ENCODE peak calls at places on chromosome X, in five cellular contexts. One of them, this sample, is unnamed.

GRCh38 chrX:31099536-31100090 is 27.8 kb upstream of the FTHL17 start:
- DNase-seq in gastrocnemius medialis: no peak
- DNase-seq in CD4-positive, alpha-beta T cell: no peak
- DNase-seq in endodermal cell: no peak
- DNase-seq in tibial nerve: no peak
- DNase-seq in this sample: no peak

GRCh38 chrX:85109235-85109634 is 105.6 kb downstream of the APOOL start:
- DNase-seq in gastrocnemius medialis: no peak
- DNase-seq in CD4-positive, alpha-beta T cell: no peak
- DNase-seq in endodermal cell: peak; percentile 83
- DNase-seq in tibial nerve: no peak
- DNase-seq in this sample: no peak

GRCh38 chrX:1380672-1381233 is 11.2 kb downstream of the SLC25A6 start:
- DNase-seq in gastrocnemius medialis: no peak
- DNase-seq in CD4-positive, alpha-beta T cell: no peak
- DNase-seq in endodermal cell: peak; percentile 78
- DNase-seq in tibial nerve: no peak
- DNase-seq in this sample: peak; percentile 61

GRCh38 chrX:69229436-69229835 is 64.2 kb upstream of the PJA1 start:
- DNase-seq in gastrocnemius medialis: no peak
- DNase-seq in CD4-positive, alpha-beta T cell: no peak
- DNase-seq in endodermal cell: no peak
- DNase-seq in tibial nerve: no peak
- DNase-seq in this sample: no peak

GRCh38 chrX:21738145-21738949 is 19.6 kb downstream of the SMPX start:
- DNase-seq in gastrocnemius medialis: peak; percentile 62
- DNase-seq in CD4-positive, alpha-beta T cell: no peak
- DNase-seq in endodermal cell: peak; percentile 89
- DNase-seq in tibial nerve: no peak
- DNase-seq in this sample: no peak

GRCh38 chrX:2696698-2697215 is 5.7 kb downstream of the CD99 start:
- DNase-seq in gastrocnemius medialis: no peak
- DNase-seq in CD4-positive, alpha-beta T cell: peak; percentile 30
- DNase-seq in endodermal cell: no peak
- DNase-seq in tibial nerve: no peak
- DNase-seq in this sample: no peak

GRCh38 chrX:45851434-45851991 is 650.8 kb upstream of the DIPK2B start:
- DNase-seq in gastrocnemius medialis: no peak
- DNase-seq in CD4-positive, alpha-beta T cell: peak; percentile 10
- DNase-seq in endodermal cell: peak; percentile 82
- DNase-seq in tibial nerve: no peak
- DNase-seq in this sample: no peak

GRCh38 chrX:32929040-32929439 is 282.3 kb downstream of the DMD start:
- DNase-seq in gastrocnemius medialis: no peak
- DNase-seq in CD4-positive, alpha-beta T cell: no peak
- DNase-seq in endodermal cell: no peak
- DNase-seq in tibial nerve: no peak
- DNase-seq in this sample: no peak

GRCh38 chrX:136588060-136588459 is 56.0 kb downstream of the VGLL1 start:
- DNase-seq in gastrocnemius medialis: no peak
- DNase-seq in CD4-positive, alpha-beta T cell: no peak
- DNase-seq in endodermal cell: no peak
- DNase-seq in tibial nerve: no peak
- DNase-seq in this sample: no peak

GRCh38 chrX:116490091-116490490 is 27.3 kb upstream of the CT83 start:
- DNase-seq in gastrocnemius medialis: no peak
- DNase-seq in CD4-positive, alpha-beta T cell: no peak
- DNase-seq in endodermal cell: no peak
- DNase-seq in tibial nerve: no peak
- DNase-seq in this sample: no peak

GRCh38 chrX:48904626-48905025 is 6.8 kb downstream of the SLC35A2 start:
- DNase-seq in gastrocnemius medialis: no peak
- DNase-seq in CD4-positive, alpha-beta T cell: no peak
- DNase-seq in endodermal cell: no peak
- DNase-seq in tibial nerve: no peak
- DNase-seq in this sample: no peak

GRCh38 chrX:49300703-49301102 is 2.7 kb upstream of the GAGE10 start:
- DNase-seq in gastrocnemius medialis: no peak
- DNase-seq in CD4-positive, alpha-beta T cell: no peak
- DNase-seq in endodermal cell: no peak
- DNase-seq in tibial nerve: no peak
- DNase-seq in this sample: no peak

GRCh38 chrX:151000901-151001301 is 17.8 kb downstream of the HMGB3 start:
- DNase-seq in gastrocnemius medialis: no peak
- DNase-seq in CD4-positive, alpha-beta T cell: no peak
- DNase-seq in endodermal cell: no peak
- DNase-seq in tibial nerve: no peak
- DNase-seq in this sample: no peak

GRCh38 chrX:15947648-15948317 is 93.2 kb upstream of the AP1S2 start:
- DNase-seq in gastrocnemius medialis: no peak
- DNase-seq in CD4-positive, alpha-beta T cell: no peak
- DNase-seq in endodermal cell: peak; percentile 91
- DNase-seq in tibial nerve: no peak
- DNase-seq in this sample: no peak

GRCh38 chrX:148035371-148035770 is 54.2 kb downstream of the FMR1NB start:
- DNase-seq in gastrocnemius medialis: no peak
- DNase-seq in CD4-positive, alpha-beta T cell: no peak
- DNase-seq in endodermal cell: no peak
- DNase-seq in tibial nerve: no peak
- DNase-seq in this sample: no peak

GRCh38 chrX:150478496-150479492 is 89.6 kb upstream of the MTM1 start:
- DNase-seq in gastrocnemius medialis: no peak
- DNase-seq in CD4-positive, alpha-beta T cell: no peak
- DNase-seq in endodermal cell: no peak
- DNase-seq in tibial nerve: no peak
- DNase-seq in this sample: no peak

GRCh38 chrX:7711167-7711566 is 131.8 kb upstream of the VCX start:
- DNase-seq in gastrocnemius medialis: no peak
- DNase-seq in CD4-positive, alpha-beta T cell: no peak
- DNase-seq in endodermal cell: no peak
- DNase-seq in tibial nerve: no peak
- DNase-seq in this sample: no peak

GRCh38 chrX:21167028-21167427 is 207.2 kb upstream of the CNKSR2 start:
- DNase-seq in gastrocnemius medialis: no peak
- DNase-seq in CD4-positive, alpha-beta T cell: no peak
- DNase-seq in endodermal cell: no peak
- DNase-seq in tibial nerve: no peak
- DNase-seq in this sample: no peak

GRCh38 chrX:8453619-8454018 is 11.0 kb upstream of the VCX3B start:
- DNase-seq in gastrocnemius medialis: no peak
- DNase-seq in CD4-positive, alpha-beta T cell: no peak
- DNase-seq in endodermal cell: no peak
- DNase-seq in tibial nerve: no peak
- DNase-seq in this sample: no peak

GRCh38 chrX:48883729-48884128 is 13.8 kb downstream of the TIMM17B start:
- DNase-seq in gastrocnemius medialis: no peak
- DNase-seq in CD4-positive, alpha-beta T cell: no peak
- DNase-seq in endodermal cell: no peak
- DNase-seq in tibial nerve: no peak
- DNase-seq in this sample: no peak

GRCh38 chrX:68018248-68019203 is 414.8 kb downstream of the OPHN1 start:
- DNase-seq in gastrocnemius medialis: no peak
- DNase-seq in CD4-positive, alpha-beta T cell: no peak
- DNase-seq in endodermal cell: peak; percentile 86
- DNase-seq in tibial nerve: no peak
- DNase-seq in this sample: no peak

DNA sequence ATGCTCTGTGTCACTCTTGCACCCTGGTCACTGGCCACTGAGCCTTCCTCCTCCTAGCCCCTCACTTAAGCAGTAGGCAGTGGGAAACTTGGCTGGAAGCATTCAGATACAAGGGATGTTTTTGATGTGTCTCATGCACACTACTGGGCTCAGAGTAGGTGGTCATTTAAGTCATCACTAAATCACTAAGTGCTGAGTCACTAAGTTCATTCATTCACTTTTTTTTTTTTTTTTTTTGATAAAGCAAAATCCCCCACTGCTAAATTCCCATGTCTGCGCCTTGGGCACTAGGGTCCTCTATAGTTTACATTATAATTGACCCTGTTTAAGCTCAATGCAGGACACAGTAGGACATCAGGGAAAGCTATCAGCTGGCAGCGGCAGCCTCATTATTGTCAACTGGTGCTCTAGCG is 182.4 kb upstream of the MBNL3 start:
- DNase-seq in gastrocnemius medialis: no peak
- DNase-seq in CD4-positive, alpha-beta T cell: no peak
- DNase-seq in endodermal cell: peak; percentile 63
- DNase-seq in tibial nerve: no peak
- DNase-seq in this sample: no peak
- H3K27me3 ChIP-seq in gastrocnemius medialis: no peaks in the 10 kb centered on the region
- H3K27me3 ChIP-seq in CD4-positive, alpha-beta T cell: peaks cover 10% of the 10 kb centered on the region
- H3K27me3 ChIP-seq in endodermal cell: peaks cover 20% of the 10 kb centered on the region
- H3K27me3 ChIP-seq in tibial nerve: no peaks in the 10 kb centered on the region
- H3K27me3 ChIP-seq in this sample: no peaks in the 10 kb centered on the region

GRCh38 chrX:133881893-133882292 is 103.5 kb downstream of the GPC3 start:
- DNase-seq in gastrocnemius medialis: no peak
- DNase-seq in CD4-positive, alpha-beta T cell: no peak
- DNase-seq in endodermal cell: peak; percentile 53
- DNase-seq in tibial nerve: no peak
- DNase-seq in this sample: no peak

GRCh38 chrX:133884430-133885394 is 100.7 kb downstream of the GPC3 start:
- DNase-seq in gastrocnemius medialis: no peak
- DNase-seq in CD4-positive, alpha-beta T cell: no peak
- DNase-seq in endodermal cell: no peak
- DNase-seq in tibial nerve: no peak
- DNase-seq in this sample: no peak

GRCh38 chrX:133881011-133881410 is 104.4 kb downstream of the GPC3 start:
- DNase-seq in gastrocnemius medialis: no peak
- DNase-seq in CD4-positive, alpha-beta T cell: no peak
- DNase-seq in endodermal cell: no peak
- DNase-seq in tibial nerve: no peak
- DNase-seq in this sample: no peak

DNA sequence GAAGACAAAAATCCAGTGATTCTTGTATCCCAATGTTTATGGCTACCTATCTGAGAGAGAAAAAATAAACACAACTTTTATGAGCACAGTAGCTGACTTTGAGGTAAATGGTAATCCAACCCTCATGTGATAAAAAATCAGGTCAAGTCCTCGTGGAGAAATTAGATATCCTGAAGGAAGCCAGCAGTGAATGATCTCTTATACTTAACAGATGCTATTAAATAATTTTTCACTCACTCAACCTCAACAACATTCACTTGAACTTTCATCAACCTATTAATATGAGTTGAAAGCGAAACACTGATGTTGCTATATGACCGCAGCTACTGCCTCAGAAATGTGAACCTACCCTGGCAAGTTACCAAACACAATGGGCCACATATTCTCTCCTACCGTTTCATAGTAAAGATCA is 105.4 kb downstream of the GPC3 start:
- DNase-seq in gastrocnemius medialis: no peak
- DNase-seq in CD4-positive, alpha-beta T cell: no peak
- DNase-seq in endodermal cell: no peak
- DNase-seq in tibial nerve: no peak
- DNase-seq in this sample: no peak
- H3K27me3 ChIP-seq in gastrocnemius medialis: no peaks in the 10 kb centered on the region
- H3K27me3 ChIP-seq in CD4-positive, alpha-beta T cell: no peaks in the 10 kb centered on the region
- H3K27me3 ChIP-seq in endodermal cell: no peaks in the 10 kb centered on the region
- H3K27me3 ChIP-seq in tibial nerve: no peaks in the 10 kb centered on the region
- H3K27me3 ChIP-seq in this sample: no peaks in the 10 kb centered on the region

GRCh38 chrX:139199945-139200344 is 330.6 kb upstream of the F9 start:
- DNase-seq in gastrocnemius medialis: no peak
- DNase-seq in CD4-positive, alpha-beta T cell: no peak
- DNase-seq in endodermal cell: no peak
- DNase-seq in tibial nerve: no peak
- DNase-seq in this sample: no peak
- H3K27me3 ChIP-seq in gastrocnemius medialis: no peaks in the 10 kb centered on the region
- H3K27me3 ChIP-seq in CD4-positive, alpha-beta T cell: peaks cover 35% of the 10 kb centered on the region
- H3K27me3 ChIP-seq in endodermal cell: no peaks in the 10 kb centered on the region
- H3K27me3 ChIP-seq in tibial nerve: no peaks in the 10 kb centered on the region
- H3K27me3 ChIP-seq in this sample: peaks cover 16% of the 10 kb centered on the region

DNA sequence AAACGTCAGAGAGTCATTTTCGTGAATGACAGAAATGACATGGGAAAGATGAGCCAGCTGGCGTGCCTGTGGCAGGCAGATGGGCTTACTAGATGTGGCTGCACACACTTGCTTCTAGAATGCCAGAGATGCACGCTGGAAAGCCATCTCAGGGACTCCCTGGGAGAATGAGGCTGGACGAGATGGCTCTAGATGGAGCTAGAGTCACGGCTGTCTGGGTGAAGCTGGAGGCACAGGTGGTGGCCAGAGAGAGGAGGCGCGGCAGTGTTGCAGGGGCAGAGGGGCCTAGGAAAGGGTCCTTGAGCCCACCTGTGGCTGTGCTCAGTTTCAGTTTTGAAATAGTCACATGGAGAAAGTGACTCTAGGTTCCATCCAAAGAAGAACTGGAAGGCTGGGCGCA is 26.0 kb downstream of the TKTL1 start:
- DNase-seq in gastrocnemius medialis: no peak
- DNase-seq in CD4-positive, alpha-beta T cell: no peak
- DNase-seq in endodermal cell: no peak
- DNase-seq in tibial nerve: no peak
- DNase-seq in this sample: no peak
- H3K27me3 ChIP-seq in gastrocnemius medialis: peaks cover 4% of the 10 kb centered on the region
- H3K27me3 ChIP-seq in CD4-positive, alpha-beta T cell: no peaks in the 10 kb centered on the region
- H3K27me3 ChIP-seq in endodermal cell: no peaks in the 10 kb centered on the region
- H3K27me3 ChIP-seq in tibial nerve: no peaks in the 10 kb centered on the region
- H3K27me3 ChIP-seq in this sample: no peaks in the 10 kb centered on the region

GRCh38 chrX:142637206-142637605 is 388.5 kb upstream of the SPANXN4 start:
- DNase-seq in gastrocnemius medialis: no peak
- DNase-seq in CD4-positive, alpha-beta T cell: no peak
- DNase-seq in endodermal cell: no peak
- DNase-seq in tibial nerve: no peak
- DNase-seq in this sample: no peak
- H3K27me3 ChIP-seq in gastrocnemius medialis: no peaks in the 10 kb centered on the region
- H3K27me3 ChIP-seq in CD4-positive, alpha-beta T cell: no peaks in the 10 kb centered on the region
- H3K27me3 ChIP-seq in endodermal cell: no peaks in the 10 kb centered on the region
- H3K27me3 ChIP-seq in tibial nerve: no peaks in the 10 kb centered on the region
- H3K27me3 ChIP-seq in this sample: no peaks in the 10 kb centered on the region

GRCh38 chrX:114581528-114582263 is 2.2 kb upstream of the HTR2C start:
- DNase-seq in gastrocnemius medialis: no peak
- DNase-seq in CD4-positive, alpha-beta T cell: no peak
- DNase-seq in endodermal cell: peak; percentile 86
- DNase-seq in tibial nerve: no peak
- DNase-seq in this sample: no peak
- H3K27me3 ChIP-seq in gastrocnemius medialis: peaks cover 69% of the 10 kb centered on the region
- H3K27me3 ChIP-seq in CD4-positive, alpha-beta T cell: peaks cover 19% of the 10 kb centered on the region
- H3K27me3 ChIP-seq in endodermal cell: peaks cover 81% of the 10 kb centered on the region
- H3K27me3 ChIP-seq in tibial nerve: no peaks in the 10 kb centered on the region
- H3K27me3 ChIP-seq in this sample: peaks cover 38% of the 10 kb centered on the region

GRCh38 chrX:42946544-42947223 is 168.7 kb upstream of the PPP1R2C start:
- DNase-seq in gastrocnemius medialis: no peak
- DNase-seq in CD4-positive, alpha-beta T cell: no peak
- DNase-seq in endodermal cell: no peak
- DNase-seq in tibial nerve: no peak
- DNase-seq in this sample: no peak
- H3K27me3 ChIP-seq in gastrocnemius medialis: no peaks in the 10 kb centered on the region
- H3K27me3 ChIP-seq in CD4-positive, alpha-beta T cell: no peaks in the 10 kb centered on the region
- H3K27me3 ChIP-seq in endodermal cell: no peaks in the 10 kb centered on the region
- H3K27me3 ChIP-seq in tibial nerve: no peaks in the 10 kb centered on the region
- H3K27me3 ChIP-seq in this sample: no peaks in the 10 kb centered on the region

GRCh38 chrX:39613997-39614679 is 483.6 kb downstream of the BCOR start:
- DNase-seq in gastrocnemius medialis: no peak
- DNase-seq in CD4-positive, alpha-beta T cell: no peak
- DNase-seq in endodermal cell: peak; percentile 79
- DNase-seq in tibial nerve: no peak
- DNase-seq in this sample: no peak
- H3K27me3 ChIP-seq in gastrocnemius medialis: no peaks in the 10 kb centered on the region
- H3K27me3 ChIP-seq in CD4-positive, alpha-beta T cell: no peaks in the 10 kb centered on the region
- H3K27me3 ChIP-seq in endodermal cell: peaks cover 13% of the 10 kb centered on the region
- H3K27me3 ChIP-seq in tibial nerve: no peaks in the 10 kb centered on the region
- H3K27me3 ChIP-seq in this sample: no peaks in the 10 kb centered on the region

This sample was measured in tibial artery.